ENCODE peak calls at places on chromosomes 1 and 21, in nine cellular contexts. F, M, Y, C, A, G, Z, D and K are unnamed samples.

GRCh38 chr1:15324867-15325335 is 77.9 kb downstream of the FHAD1 start:
- DNase-seq in C (no peak), D (no peak), Y (no peak), G (no peak), A (no peak), M (no peak), F (no peak), Z (no peak), K (no peak)

GRCh38 chr21:25515484-25516405 is 91.5 kb downstream of the MRPL39 start:
- DNase-seq in Y (peak; percentile 71), C (no peak), D (no peak), Z (no peak), G (no peak), F (no peak), A (no peak), M (peak; percentile 21), K (peak; percentile 74)

GRCh38 chr21:31218830-31219608 is 125.0 kb downstream of the TIAM1 start:
- DNase-seq in F (no peak), Z (peak; percentile 43), M (no peak), C (peak; percentile 17), G (no peak), A (peak; percentile 11), Y (peak; percentile 29), D (peak; percentile 26), K (no peak)

GRCh38 chr1:7430646-7431045 is 340.4 kb upstream of the VAMP3 start:
- DNase-seq in G (peak; percentile 1), Z (no peak), M (no peak), D (no peak), Y (no peak), F (no peak), A (no peak), C (no peak), K (no peak)

GRCh38 chr1:20484526-20485462 is 1.2 kb downstream of the CAMK2N1 start:
- DNase-seq in Y (no peak), F (peak; percentile 77), Z (no peak), D (no peak), G (no peak), M (no peak), C (no peak), A (peak; percentile 55), K (peak; percentile 24)

GRCh38 chr1:18348354-18348753 is 132.4 kb upstream of the KLHDC7A start:
- DNase-seq in Y (no peak), Z (no peak), D (no peak), G (no peak), M (no peak), F (no peak), A (no peak), C (no peak), K (no peak)

GRCh38 chr1:100628631-100629081 is 90.7 kb downstream of the GPR88 start:
- DNase-seq in C (no peak), D (no peak), Z (no peak), A (no peak), G (no peak), F (no peak), M (no peak), Y (peak; percentile 14), K (no peak)

GRCh38 chr1:23657659-23658275 is 33.8 kb upstream of the RPL11 start:
- DNase-seq in A (peak; percentile 62), G (peak; percentile 69), M (peak; percentile 94), D (peak; percentile 51), Z (peak; percentile 49), C (peak; percentile 43), Y (peak; percentile 35), F (peak; percentile 86), K (peak; percentile 76)

GRCh38 chr1:161052899-161053298 is 7.1 kb upstream of the USF1 start:
- DNase-seq in G (no peak), D (no peak), Z (no peak), Y (peak; percentile 21), M (no peak), C (no peak), A (no peak), F (no peak), K (no peak)

GRCh38 chr1:168452329-168452728 is 91.5 kb downstream of the XCL2 start:
- DNase-seq in A (no peak), C (no peak), M (peak; percentile 51), D (no peak), Z (no peak), F (peak; percentile 45), Y (no peak), G (no peak), K (no peak)

GRCh38 chr1:145961425-145962156 is 2.8 kb downstream of the ANKRD34A start:
- DNase-seq in F (peak; percentile 79), M (peak; percentile 54), Y (no peak), A (no peak), Z (peak; percentile 63), C (no peak), G (peak; percentile 72), D (peak; percentile 50), K (no peak)

GRCh38 chr1:999797-1000356 is at the start of gene HES4:
- DNase-seq in D (peak; percentile 94), G (peak; percentile 93), C (peak; percentile 91), Y (peak; percentile 90), A (peak; percentile 91), M (peak; percentile 98), Z (peak; percentile 92), F (peak; percentile 98), K (peak; percentile 95)

GRCh38 chr1:220881918-220882891 is 3.0 kb downstream of the HLX start:
- DNase-seq in F (peak; percentile 91), G (no peak), D (peak; percentile 47), M (peak; percentile 92), A (no peak), Z (peak; percentile 46), Y (peak; percentile 59), C (peak; percentile 32), K (no peak)

GRCh38 chr1:90359994-90360393 is 357.1 kb downstream of the BARHL2 start:
- DNase-seq in M (no peak), F (no peak), A (no peak), D (no peak), Y (no peak), G (no peak), Z (no peak), C (no peak), K (no peak)

GRCh38 chr1:178307264-178307663 is 189.5 kb downstream of the CLEC20A start:
- DNase-seq in M (no peak), C (no peak), A (no peak), Z (no peak), D (no peak), F (no peak), G (no peak), Y (no peak), K (no peak)

GRCh38 chr1:175984813-175985212 is 222.3 kb downstream of the COP1 start:
- DNase-seq in A (no peak), C (no peak), D (no peak), M (no peak), Y (no peak), G (no peak), Z (no peak), F (no peak), K (no peak)

GRCh38 chr1:39877980-39878956 is 5.0 kb downstream of the TRIT1 start:
- DNase-seq in F (peak; percentile 44), M (peak; percentile 68), G (no peak), Z (no peak), D (no peak), A (no peak), C (no peak), Y (no peak), K (no peak)

GRCh38 chr1:16145988-16146887 is 9.6 kb downstream of the EPHA2 start:
- DNase-seq in A (peak; percentile 90), G (peak; percentile 86), Y (peak; percentile 92), Z (peak; percentile 57), D (peak; percentile 84), M (peak; percentile 95), C (peak; percentile 83), F (peak; percentile 98), K (peak; percentile 99)

GRCh38 chr1:38114231-38114630 is 67.6 kb upstream of the POU3F1 start:
- DNase-seq in A (no peak), F (peak; percentile 45), C (peak; percentile 12), M (no peak), D (no peak), Y (no peak), Z (no peak), G (peak; percentile 83), K (no peak)

GRCh38 chr1:119449964-119450363 is 35.0 kb downstream of the HSD3B2 start:
- DNase-seq in Y (no peak), Z (no peak), F (peak; percentile 42), D (no peak), C (no peak), A (no peak), M (peak; percentile 86), G (no peak), K (peak; percentile 41)

GRCh38 chr1:16236091-16236494 is 890 bp downstream of the CPLANE2 start:
- DNase-seq in A (no peak), G (peak; percentile 47), D (no peak), Y (peak; percentile 18), C (peak; percentile 60), M (peak; percentile 66), Z (peak; percentile 63), F (peak; percentile 79), K (no peak)

GRCh38 chr1:179217943-179218507 is 11.5 kb downstream of the ABL2 start:
- DNase-seq in Y (peak; percentile 55), Z (no peak), A (no peak), G (no peak), D (no peak), M (no peak), F (no peak), C (peak; percentile 53), K (no peak)

GRCh38 chr1:32448773-32449456 is 16.0 kb upstream of the ZBTB8B start:
- DNase-seq in Z (no peak), G (no peak), F (no peak), D (no peak), C (no peak), A (no peak), M (peak; percentile 89), Y (no peak), K (peak; percentile 70)

GRCh38 chr1:19468397-19468956 is 16.9 kb downstream of the CAPZB start:
- DNase-seq in F (peak; percentile 27), M (no peak), Z (peak; percentile 93), G (no peak), C (peak; percentile 45), Y (no peak), D (peak; percentile 45), A (no peak), K (no peak)
- H3K36me3 ChIP-seq in F (no peaks in the 10 kb centered on the region), M (no peaks in the 10 kb centered on the region), Z (no peaks in the 10 kb centered on the region), G (no peaks in the 10 kb centered on the region), C (no peaks in the 10 kb centered on the region), Y (peaks cover 14% of the 10 kb centered on the region), D (peaks cover 31% of the 10 kb centered on the region), A (peaks cover 3% of the 10 kb centered on the region), K (peaks cover 10% of the 10 kb centered on the region)

GRCh38 chr1:84101204-84101603 is 42.9 kb upstream of the PRKACB start:
- DNase-seq in M (no peak), Z (no peak), G (no peak), C (no peak), Y (no peak), F (no peak), A (no peak), D (no peak), K (no peak)
- H3K36me3 ChIP-seq in M (no peaks in the 10 kb centered on the region), Z (no peaks in the 10 kb centered on the region), G (no peaks in the 10 kb centered on the region), C (no peaks in the 10 kb centered on the region), Y (no peaks in the 10 kb centered on the region), F (no peaks in the 10 kb centered on the region), A (no peaks in the 10 kb centered on the region), D (no peaks in the 10 kb centered on the region), K (peaks cover 8% of the 10 kb centered on the region)

GRCh38 chr1:235181561-235182245 is 20.7 kb upstream of the RBM34 start:
- DNase-seq in Z (no peak), D (no peak), F (no peak), A (no peak), Y (no peak), M (no peak), C (no peak), G (no peak), K (no peak)
- H3K36me3 ChIP-seq in Z (peaks cover 21% of the 10 kb centered on the region), D (peaks cover 75% of the 10 kb centered on the region), F (peaks cover 2% of the 10 kb centered on the region), A (peaks cover 9% of the 10 kb centered on the region), Y (peaks cover 15% of the 10 kb centered on the region), M (peaks cover 31% of the 10 kb centered on the region), C (no peaks in the 10 kb centered on the region), G (peaks cover 3% of the 10 kb centered on the region), K (peaks cover 36% of the 10 kb centered on the region)

GRCh38 chr1:11114966-11115365 is 15.3 kb upstream of the EXOSC10 start:
- DNase-seq in G (no peak), Z (no peak), C (no peak), A (no peak), F (no peak), D (no peak), M (no peak), Y (no peak), K (no peak)
- H3K36me3 ChIP-seq in G (peaks cover 9% of the 10 kb centered on the region), Z (peaks cover 42% of the 10 kb centered on the region), C (no peaks in the 10 kb centered on the region), A (peaks cover 26% of the 10 kb centered on the region), F (peaks cover 23% of the 10 kb centered on the region), D (peaks cover 100% of the 10 kb centered on the region), M (peaks cover 20% of the 10 kb centered on the region), Y (peaks cover 37% of the 10 kb centered on the region), K (peaks cover 47% of the 10 kb centered on the region)